ENCODE peak calls at places on chromosomes 6 and 20, in nine cellular contexts. D, V, E, N, P, Q, A, O and S are unnamed samples.

GRCh38 chr20:50304501-50304856 is 113.8 kb downstream of the CEBPB start:
- DNase-seq in D (no peak), V (no peak), E (no peak), N (no peak), P (no peak), Q (peak), A (no peak), O (no peak), S (no peak)

GRCh38 chr6:163599136-163599535 is 184.6 kb downstream of the QKI start:
- DNase-seq in D (no peak), V (no peak), E (no peak), N (no peak), P (no peak), Q (no peak), A (no peak), O (no peak), S (no peak)

GRCh38 chr6:52611833-52612232 is 35.0 kb upstream of the TRAM2 start:
- DNase-seq in D (no peak), V (no peak), E (no peak), N (no peak), P (no peak), Q (no peak), A (no peak), O (no peak), S (no peak)

GRCh38 chr20:25859649-25860530 is 163.2 kb upstream of the ZNF337 start:
- DNase-seq in D (peak), V (peak), E (no peak), N (peak), P (no peak), Q (peak), A (peak), O (peak), S (peak)

GRCh38 chr20:62267543-62267942 is 29.2 kb downstream of the OSBPL2 start:
- DNase-seq in D (no peak), V (no peak), E (no peak), N (no peak), P (no peak), Q (no peak), A (no peak), O (no peak), S (no peak)

GRCh38 chr6:43242908-43243648 is at the start of gene TTBK1:
- DNase-seq in D (no peak), V (no peak), E (no peak), N (no peak), P (no peak), Q (no peak), A (peak), O (peak), S (no peak)

GRCh38 chr20:63540417-63541186 is 3.4 kb upstream of the PTK6 start:
- DNase-seq in D (no peak), V (no peak), E (no peak), N (no peak), P (no peak), Q (no peak), A (no peak), O (no peak), S (no peak)

GRCh38 chr6:137581019-137581707 is 87.0 kb upstream of the OLIG3 start:
- DNase-seq in D (no peak), V (no peak), E (no peak), N (no peak), P (no peak), Q (no peak), A (no peak), O (no peak), S (no peak)

GRCh38 chr6:108714012-108714773 is 134.0 kb upstream of the ARMC2 start:
- DNase-seq in D (no peak), V (no peak), E (no peak), N (no peak), P (no peak), Q (no peak), A (no peak), O (no peak), S (no peak)